ENCODE peak calls at places on chromosomes 6 and 20, in ten cellular contexts. C is cardiac muscle cell; B is astrocyte of the spinal cord; D is AG04450; M is CD4-positive, alpha-beta T cell; N is mucosa of descending colon; S is glutamatergic neuron; F is endothelial cell; L is IMR-90; K is omental fat pad. A is an unnamed sample.
A peak's percentile ranks its signal among the peaks of the same experiment; 100 is the strongest.

GRCh38 chr6:164163239-164163638 is 748.7 kb downstream of the QKI start:
- DNase-seq in S (no peak), D (no peak), M (no peak), K (no peak), N (no peak), B (no peak), L (no peak), C (no peak), F (no peak), A (no peak)

GRCh38 chr6:41747256-41748101 is at the start of gene PGC:
- DNase-seq in L (no peak), B (no peak), C (peak; percentile 61), K (no peak), D (no peak), N (no peak), F (no peak), S (no peak), M (no peak), A (no peak)

GRCh38 chr6:106431972-106432371 is 71.5 kb downstream of the CRYBG1 start:
- DNase-seq in C (no peak), B (no peak), N (no peak), S (no peak), M (no peak), D (no peak), K (no peak), F (no peak), L (no peak), A (no peak)

GRCh38 chr6:125300992-125301434 is 754 bp downstream of the HDDC2 start:
- DNase-seq in F (no peak), K (no peak), C (peak; percentile 56), L (peak; percentile 51), B (peak; percentile 59), M (no peak), S (no peak), D (no peak), N (no peak), A (no peak)

GRCh38 chr6:161131367-161131766 is 139.8 kb downstream of the MAP3K4 start:
- DNase-seq in C (no peak), N (no peak), M (no peak), K (no peak), D (no peak), F (no peak), B (no peak), S (no peak), L (no peak), A (no peak)

GRCh38 chr6:167932468-167933276 is 64.8 kb upstream of the KIF25 start:
- DNase-seq in C (no peak), L (no peak), D (no peak), B (peak; percentile 48), N (no peak), M (no peak), K (no peak), F (no peak), S (no peak), A (peak; percentile 76)

GRCh38 chr6:154865291-154865690 is 129.8 kb upstream of the TIAM2 start:
- DNase-seq in C (peak; percentile 40), F (no peak), D (no peak), B (peak; percentile 48), N (no peak), M (no peak), S (no peak), K (no peak), L (peak; percentile 46), A (no peak)

GRCh38 chr6:6825153-6825847 is 236.8 kb downstream of the LY86 start:
- DNase-seq in D (no peak), K (no peak), S (no peak), B (no peak), C (no peak), M (no peak), N (no peak), F (no peak), L (no peak), A (no peak)

GRCh38 chr6:33185190-33185589 is 7.1 kb downstream of the COL11A2 start:
- DNase-seq in D (no peak), C (no peak), M (no peak), N (peak; percentile 42), F (no peak), K (no peak), L (no peak), B (no peak), S (no peak), A (no peak)

GRCh38 chr6:146915671-146916127 is 288.5 kb upstream of the STXBP5 start:
- DNase-seq in C (peak; percentile 44), N (no peak), S (no peak), B (peak; percentile 59), D (no peak), M (no peak), F (no peak), K (no peak), L (peak; percentile 72), A (no peak)

GRCh38 chr6:146919017-146919416 is 285.2 kb upstream of the STXBP5 start:
- DNase-seq in D (no peak), L (no peak), S (no peak), M (no peak), B (no peak), C (no peak), K (no peak), F (no peak), N (no peak), A (no peak)

GRCh38 chr6:146917182-146917581 is 287.0 kb upstream of the STXBP5 start:
- DNase-seq in K (no peak), C (no peak), N (no peak), M (no peak), L (no peak), B (no peak), D (no peak), S (no peak), F (no peak), A (no peak)

GRCh38 chr6:146916435-146917015 is 287.7 kb upstream of the STXBP5 start:
- DNase-seq in S (no peak), K (no peak), M (no peak), L (no peak), B (no peak), F (no peak), C (peak; percentile 41), N (no peak), D (no peak), A (no peak)

GRCh38 chr6:146917979-146918378 is 286.2 kb upstream of the STXBP5 start:
- DNase-seq in S (no peak), L (no peak), B (no peak), M (no peak), N (no peak), K (no peak), D (no peak), C (no peak), F (no peak), A (no peak)
- TF ChIP-seq CTCF in S (no peak), L (no peak), B (no peak), M (no peak), N (no peak), K (no peak), D (no peak), C (no peak), F (no peak), A (no peak)

GRCh38 chr20:40958598-40958997 is 70.0 kb upstream of the TOP1 start:
- DNase-seq in D (no peak), F (no peak), K (no peak), C (no peak), N (no peak), L (no peak), B (peak; percentile 6), S (no peak), M (no peak), A (no peak)
- TF ChIP-seq CTCF in D (no peak), F (no peak), K (no peak), C (no peak), N (no peak), L (no peak), B (no peak), S (no peak), M (no peak), A (no peak)

DNA sequence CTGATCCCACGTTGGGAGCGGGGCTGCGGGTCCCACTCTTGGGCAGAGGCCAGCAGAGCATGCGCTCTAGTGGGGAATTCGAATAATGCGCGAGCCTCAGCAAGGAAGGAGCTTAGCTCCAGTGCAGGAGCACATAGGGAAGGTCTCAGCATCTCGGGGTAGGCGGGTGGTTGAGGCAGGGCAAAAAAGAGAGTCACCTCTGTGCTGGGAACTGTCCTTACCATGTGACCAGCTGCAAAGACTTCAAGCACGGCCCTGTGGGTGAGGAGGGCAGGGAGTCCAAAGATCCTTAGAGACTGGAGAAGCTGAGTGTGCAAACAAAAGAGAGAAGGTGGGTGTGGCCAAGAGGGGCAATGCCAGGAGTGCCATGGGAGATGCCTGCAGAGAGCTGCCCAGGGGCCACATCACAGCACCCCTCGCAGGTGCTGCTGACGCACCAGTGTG is 79.2 kb upstream of the CD93 start:
- DNase-seq in F (peak; percentile 17), L (no peak), B (no peak), K (no peak), N (no peak), C (no peak), D (no peak), S (no peak), M (no peak), A (no peak)
- TF ChIP-seq CTCF in F (no peak), L (no peak), B (peak; percentile 9), K (no peak), N (no peak), C (peak; percentile 10), D (no peak), S (no peak), M (no peak), A (no peak)

GRCh38 chr6:29355603-29356002 is 13.1 kb downstream of the OR5V1 start:
- DNase-seq in N (no peak), M (no peak), L (no peak), C (no peak), F (no peak), B (no peak), D (no peak), S (no peak), K (no peak), A (no peak)
- TF ChIP-seq CTCF in N (no peak), M (no peak), L (no peak), C (no peak), F (no peak), B (no peak), D (no peak), S (no peak), K (no peak), A (no peak)

GRCh38 chr20:50308513-50309279 is 118.1 kb downstream of the CEBPB start:
- DNase-seq in M (no peak), L (peak; percentile 100), D (peak; percentile 98), N (peak; percentile 89), C (peak; percentile 99), S (no peak), K (peak; percentile 93), B (peak; percentile 96), F (peak; percentile 57), A (peak; percentile 59)
- TF ChIP-seq CTCF in M (no peak), L (peak; percentile 26), D (peak; percentile 27), N (no peak), C (peak; percentile 17), S (no peak), K (no peak), B (peak; percentile 13), F (no peak), A (no peak)

GRCh38 chr20:40938020-40938419 is 90.6 kb upstream of the TOP1 start:
- DNase-seq in F (no peak), D (no peak), B (no peak), M (no peak), L (no peak), C (no peak), K (no peak), S (no peak), N (no peak), A (no peak)
- TF ChIP-seq CTCF in F (no peak), D (no peak), B (peak; percentile 11), M (no peak), L (no peak), C (no peak), K (no peak), S (no peak), N (no peak), A (no peak)